ENCODE peak calls at places on chromosomes 16 and 17, in four cellular contexts. One of them, this sample, is unnamed.

GRCh38 chr16:53915452-53916160 is 211.7 kb downstream of the FTO start:
- DNase-seq in tibial nerve: no peak
- DNase-seq in KG1: no peak
- DNase-seq in AG08396: no peak
- DNase-seq in this sample: no peak

GRCh38 chr17:30599424-30600061 is 122.3 kb downstream of the GOSR1 start:
- DNase-seq in KG1: no peak
- DNase-seq in AG08396: no peak
- DNase-seq in tibial nerve: no peak
- DNase-seq in this sample: no peak

GRCh38 chr17:32185875-32186274 is 43.6 kb downstream of the RHOT1 start:
- DNase-seq in tibial nerve: no peak
- DNase-seq in AG08396: no peak
- DNase-seq in KG1: no peak
- DNase-seq in this sample: no peak

GRCh38 chr16:11135167-11135973 is 120.6 kb downstream of the SOCS1 start:
- DNase-seq in KG1: no peak
- DNase-seq in tibial nerve: no peak
- DNase-seq in AG08396: peak; percentile 41
- DNase-seq in this sample: peak; percentile 21

GRCh38 chr16:51898872-51899271 is 648.1 kb downstream of the TOX3 start:
- DNase-seq in AG08396: no peak
- DNase-seq in tibial nerve: no peak
- DNase-seq in KG1: no peak
- DNase-seq in this sample: no peak

GRCh38 chr17:66547170-66547865 is 244.9 kb downstream of the PRKCA start:
- DNase-seq in AG08396: no peak
- DNase-seq in tibial nerve: no peak
- DNase-seq in KG1: no peak
- DNase-seq in this sample: no peak

GRCh38 chr16:4693956-4694663 is 748 bp downstream of the NUDT16L1 start:
- DNase-seq in KG1: peak; percentile 21
- DNase-seq in AG08396: peak; percentile 85
- DNase-seq in tibial nerve: no peak
- DNase-seq in this sample: no peak

GRCh38 chr16:85326113-85326793 is 214.0 kb upstream of the CIBAR2 start:
- DNase-seq in tibial nerve: no peak
- DNase-seq in AG08396: no peak
- DNase-seq in KG1: no peak
- DNase-seq in this sample: peak; percentile 77

GRCh38 chr17:75093543-75094158 is 5.9 kb downstream of the SLC16A5 start:
- DNase-seq in AG08396: no peak
- DNase-seq in tibial nerve: no peak
- DNase-seq in KG1: no peak
- DNase-seq in this sample: no peak

GRCh38 chr16:68086860-68087268 is 1.7 kb downstream of the NFATC3 start:
- DNase-seq in tibial nerve: no peak
- DNase-seq in KG1: no peak
- DNase-seq in AG08396: no peak
- DNase-seq in this sample: no peak

GRCh38 chr17:14361945-14362508 is 61.1 kb downstream of the HS3ST3B1 start:
- DNase-seq in tibial nerve: no peak
- DNase-seq in KG1: no peak
- DNase-seq in AG08396: no peak
- DNase-seq in this sample: no peak

GRCh38 chr17:61551255-61551742 is 39.7 kb downstream of the NACA2 start:
- DNase-seq in tibial nerve: no peak
- DNase-seq in AG08396: peak; percentile 55
- DNase-seq in KG1: peak; percentile 23
- DNase-seq in this sample: peak; percentile 7

GRCh38 chr16:23072084-23072599 is 77.1 kb downstream of the USP31 start:
- DNase-seq in tibial nerve: peak; percentile 49
- DNase-seq in KG1: no peak
- DNase-seq in AG08396: peak; percentile 78
- DNase-seq in this sample: no peak

GRCh38 chr17:71234349-71234748 is 886.5 kb upstream of the SOX9 start:
- DNase-seq in tibial nerve: no peak
- DNase-seq in AG08396: no peak
- DNase-seq in KG1: no peak
- DNase-seq in this sample: no peak

GRCh38 chr17:4136373-4136772 is 6.5 kb downstream of the ZZEF1 start:
- DNase-seq in tibial nerve: no peak
- DNase-seq in KG1: no peak
- DNase-seq in AG08396: no peak
- DNase-seq in this sample: no peak

GRCh38 chr17:12732366-12732765 is 56.9 kb upstream of the ARHGAP44 start:
- DNase-seq in KG1: no peak
- DNase-seq in AG08396: no peak
- DNase-seq in tibial nerve: no peak
- DNase-seq in this sample: no peak

GRCh38 chr17:49146620-49147306 is 14.2 kb downstream of the B4GALNT2 start:
- DNase-seq in AG08396: peak; percentile 92
- DNase-seq in tibial nerve: no peak
- DNase-seq in KG1: no peak
- DNase-seq in this sample: no peak

GRCh38 chr17:3802461-3803307 is 1.7 kb upstream of the ITGAE start:
- DNase-seq in KG1: no peak
- DNase-seq in AG08396: peak; percentile 80
- DNase-seq in tibial nerve: no peak
- DNase-seq in this sample: no peak

GRCh38 chr16:17343729-17344128 is 127.0 kb downstream of the XYLT1 start:
- DNase-seq in tibial nerve: no peak
- DNase-seq in KG1: no peak
- DNase-seq in AG08396: no peak
- DNase-seq in this sample: peak; percentile 53

GRCh38 chr16:22945361-22945760 is 131.4 kb downstream of the HS3ST2 start:
- DNase-seq in KG1: no peak
- DNase-seq in tibial nerve: no peak
- DNase-seq in AG08396: no peak
- DNase-seq in this sample: no peak

GRCh38 chr16:75519175-75519574 is 16.7 kb downstream of the CHST5 start:
- DNase-seq in AG08396: no peak
- DNase-seq in tibial nerve: no peak
- DNase-seq in KG1: no peak
- DNase-seq in this sample: no peak

GRCh38 chr16:19907161-19907992 is 22.7 kb upstream of the GPRC5B start:
- DNase-seq in tibial nerve: peak; percentile 26
- DNase-seq in KG1: peak; percentile 70
- DNase-seq in AG08396: peak; percentile 83
- DNase-seq in this sample: no peak

This sample was measured in GF-D8.